ENCODE peak calls at places on chromosome 14, in five cellular contexts. L, P, H, T and R are unnamed samples.

GRCh38 chr14:54727929-54728328 is 161.0 kb downstream of the SAMD4A start:
- DNase-seq in L (no peak), P (peak; percentile 55), H (peak; percentile 63), T (no peak), R (no peak)

GRCh38 chr14:43894534-43894933 is 612.5 kb downstream of the FSCB start:
- DNase-seq in L (no peak), P (no peak), H (no peak), T (no peak), R (no peak)

GRCh38 chr14:73759183-73759713 is 45.1 kb upstream of the PNMA1 start:
- DNase-seq in L (peak; percentile 64), P (peak; percentile 81), H (peak; percentile 70), T (no peak), R (peak; percentile 72)

GRCh38 chr14:36502558-36503508 is 17.2 kb downstream of the NKX2-1 start:
- DNase-seq in L (no peak), P (no peak), H (peak; percentile 92), T (no peak), R (peak; percentile 61)

GRCh38 chr14:88476375-88476774 is 78.4 kb downstream of the PTPN21 start:
- DNase-seq in L (no peak), P (no peak), H (peak; percentile 7), T (no peak), R (no peak)

GRCh38 chr14:30648471-30648870 is 26.4 kb downstream of the SCFD1 start:
- DNase-seq in L (no peak), P (no peak), H (no peak), T (no peak), R (no peak)

GRCh38 chr14:61381589-61381988 is 60.2 kb downstream of the PRKCH start:
- DNase-seq in L (no peak), P (no peak), H (no peak), T (no peak), R (no peak)

GRCh38 chr14:69559581-69560011 is 15.1 kb downstream of the CCDC177 start:
- DNase-seq in L (no peak), P (no peak), H (peak; percentile 88), T (no peak), R (peak; percentile 77)

GRCh38 chr14:99995700-99996356 is 69.4 kb upstream of the EVL start:
- DNase-seq in L (peak; percentile 73), P (peak; percentile 26), H (no peak), T (no peak), R (no peak)

GRCh38 chr14:100056964-100057817 is 8.0 kb upstream of the EVL start:
- DNase-seq in L (no peak), P (no peak), H (no peak), T (no peak), R (no peak)

GRCh38 chr14:92633274-92633616 is 115.2 kb downstream of the LGMN start:
- DNase-seq in L (no peak), P (no peak), H (no peak), T (no peak), R (no peak)

GRCh38 chr14:23054000-23054811 is 3.1 kb downstream of the CDH24 start:
- DNase-seq in L (peak; percentile 31), P (no peak), H (no peak), T (no peak), R (no peak)

GRCh38 chr14:50821471-50822464 is 9.2 kb downstream of the NIN start:
- DNase-seq in L (peak; percentile 64), P (no peak), H (no peak), T (no peak), R (no peak)

GRCh38 chr14:58014778-58015177 is 137.2 kb downstream of the ARMH4 start:
- DNase-seq in L (no peak), P (no peak), H (no peak), T (no peak), R (no peak)